ENCODE peak calls at places on chromosome 20, in ten cellular contexts. R, J, L, G, K, T, D, F, H and S are unnamed samples.
A peak's percentile ranks its signal among the peaks of the same experiment; 100 is the strongest.

GRCh38 chr20:15033269-15033668 is 695.9 kb upstream of the FLRT3 start:
- DNase-seq in T (no peak), D (no peak), H (no peak), L (no peak), F (no peak), G (no peak), K (no peak), R (no peak), J (no peak), S (no peak)

GRCh38 chr20:50019466-50020256 is 36.9 kb downstream of the SNAI1 start:
- DNase-seq in T (no peak), F (peak; percentile 46), H (peak; percentile 86), L (no peak), D (no peak), K (peak; percentile 63), J (no peak), R (no peak), G (peak; percentile 32), S (no peak)

GRCh38 chr20:58880441-58880840 is 27.9 kb downstream of the GNAS start:
- DNase-seq in R (no peak), G (no peak), J (no peak), L (no peak), H (no peak), T (no peak), D (no peak), F (no peak), K (no peak), S (no peak)

GRCh38 chr20:49501917-49502316 is 19.4 kb upstream of the KCNB1 start:
- DNase-seq in K (no peak), L (no peak), F (no peak), R (no peak), H (peak; percentile 37), T (no peak), G (no peak), D (peak; percentile 57), J (peak; percentile 54), S (no peak)

GRCh38 chr20:57323034-57323433 is 6.6 kb upstream of the SPO11 start:
- DNase-seq in D (no peak), L (no peak), H (peak; percentile 37), G (no peak), J (peak; percentile 37), F (no peak), T (peak; percentile 28), R (peak; percentile 58), K (no peak), S (peak; percentile 83)

GRCh38 chr20:49312661-49313060 is 34.8 kb upstream of the ZNFX1 start:
- DNase-seq in J (no peak), T (no peak), G (no peak), R (no peak), F (no peak), H (no peak), K (no peak), D (no peak), L (no peak), S (no peak)

GRCh38 chr20:44802702-44803101 is 7.6 kb downstream of the RIMS4 start:
- DNase-seq in F (no peak), K (no peak), R (no peak), L (no peak), T (no peak), D (no peak), H (no peak), G (no peak), J (no peak), S (no peak)

GRCh38 chr20:58446938-58447265 is 57.9 kb downstream of the VAPB start:
- DNase-seq in D (no peak), J (no peak), R (no peak), K (no peak), H (no peak), F (no peak), G (no peak), L (no peak), T (no peak), S (no peak)

GRCh38 chr20:47607208-47607613 is 105.5 kb downstream of the NCOA3 start:
- DNase-seq in T (no peak), J (peak; percentile 51), R (no peak), D (no peak), H (peak; percentile 46), G (no peak), F (no peak), L (no peak), K (no peak), S (no peak)

GRCh38 chr20:64232794-64233193 is 22.8 kb upstream of the PCMTD2 start:
- DNase-seq in G (no peak), F (peak; percentile 52), R (no peak), J (no peak), K (no peak), T (no peak), D (no peak), L (peak; percentile 38), H (peak; percentile 20), S (no peak)

GRCh38 chr20:4071177-4071723 is 55.9 kb upstream of the RNF24 start:
- DNase-seq in J (no peak), L (no peak), H (no peak), T (no peak), F (no peak), D (no peak), R (no peak), G (no peak), K (no peak), S (no peak)

GRCh38 chr20:38260378-38261053 is at the start of gene KIAA1755:
- DNase-seq in L (no peak), F (peak; percentile 64), R (peak; percentile 59), T (no peak), G (peak; percentile 40), H (no peak), J (peak; percentile 36), K (peak; percentile 63), D (peak; percentile 37), S (peak; percentile 42)

GRCh38 chr20:44075950-44076232 is 111.1 kb downstream of the JPH2 start:
- DNase-seq in H (no peak), L (no peak), J (no peak), F (no peak), G (no peak), T (no peak), D (no peak), R (no peak), K (no peak), S (no peak)

GRCh38 chr20:22590662-22591061 is 6.3 kb upstream of the FOXA2 start:
- DNase-seq in J (no peak), T (no peak), H (no peak), F (no peak), R (no peak), L (no peak), D (no peak), K (no peak), G (no peak), S (no peak)
- H3K27me3 ChIP-seq in J (peaks cover 99% of the 10 kb centered on the region), T (no peaks in the 10 kb centered on the region), H (peaks cover 58% of the 10 kb centered on the region), F (peaks cover 99% of the 10 kb centered on the region), R (peaks cover 22% of the 10 kb centered on the region), L (peaks cover 43% of the 10 kb centered on the region), D (peaks cover 5% of the 10 kb centered on the region), K (peaks cover 97% of the 10 kb centered on the region), G (peaks cover 85% of the 10 kb centered on the region), S (peaks cover 65% of the 10 kb centered on the region)

GRCh38 chr20:46344488-46345162 is 36.3 kb upstream of the CDH22 start:
- DNase-seq in G (no peak), F (no peak), L (no peak), D (no peak), K (no peak), T (no peak), J (no peak), H (no peak), R (no peak), S (no peak)

GRCh38 chr20:46342045-46342378 is 33.7 kb upstream of the CDH22 start:
- DNase-seq in R (no peak), F (no peak), L (no peak), G (no peak), K (no peak), T (no peak), H (no peak), J (no peak), D (no peak), S (no peak)

GRCh38 chr20:46341374-46342044 is 33.2 kb upstream of the CDH22 start:
- DNase-seq in J (no peak), F (no peak), R (no peak), L (no peak), K (no peak), H (no peak), D (no peak), G (no peak), T (no peak), S (no peak)

GRCh38 chr20:46342451-46343357 is 34.4 kb upstream of the CDH22 start:
- DNase-seq in K (no peak), R (no peak), L (no peak), F (no peak), D (no peak), J (no peak), T (no peak), G (no peak), H (no peak), S (no peak)

DNA sequence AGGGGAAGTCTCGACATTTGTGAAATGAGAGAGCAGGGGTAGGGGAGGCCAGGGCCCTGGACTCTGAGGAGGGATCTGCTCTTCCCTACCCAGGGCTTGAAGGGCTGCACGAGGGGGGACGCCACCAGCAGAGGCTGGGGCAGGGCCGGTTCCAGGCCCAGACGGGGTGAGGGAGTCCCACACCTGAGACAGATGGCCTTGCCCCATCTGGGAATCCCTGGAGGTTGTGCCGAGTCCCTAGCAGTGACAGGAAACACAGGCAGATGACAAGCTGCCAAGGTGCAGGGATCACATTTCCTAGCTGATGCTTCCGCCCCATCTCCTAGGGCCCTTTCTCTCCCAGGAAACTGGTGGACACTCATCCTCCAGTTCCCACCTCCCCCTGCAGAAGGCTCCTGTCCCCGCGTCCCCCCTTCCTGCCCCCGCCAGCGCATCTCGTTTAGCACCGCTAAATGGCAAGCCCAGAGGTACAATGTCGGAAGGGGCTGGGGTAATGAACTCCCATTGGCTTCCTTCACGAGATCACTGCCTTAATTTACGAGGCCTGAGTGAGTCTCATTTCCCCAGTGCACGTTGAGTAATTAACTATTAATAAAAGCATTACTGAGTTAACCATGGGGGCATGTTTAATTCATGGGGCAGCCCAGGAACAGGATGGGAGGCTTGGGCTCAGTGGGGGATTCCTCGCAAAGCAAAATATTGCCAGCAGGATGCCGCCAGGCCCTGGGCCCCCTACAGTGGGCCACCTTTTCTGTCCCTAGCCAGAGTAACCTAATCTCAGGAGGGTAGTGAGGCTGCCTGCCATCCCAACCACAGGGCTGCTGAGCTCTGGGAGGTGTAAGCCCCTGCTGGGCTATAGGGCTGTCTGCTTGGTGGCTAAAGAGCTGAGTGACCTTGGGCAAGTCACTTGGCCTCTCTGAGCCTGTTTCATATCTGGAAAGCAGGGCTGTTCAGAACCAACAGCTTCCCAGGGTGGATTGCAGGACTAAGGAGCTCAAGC is 35.4 kb upstream of the CDH22 start:
- DNase-seq in L (no peak), R (no peak), K (no peak), F (no peak), T (no peak), J (no peak), G (no peak), H (peak; percentile 25), D (no peak), S (peak; percentile 59)
- H3K27me3 ChIP-seq in L (peaks cover 23% of the 10 kb centered on the region), R (peaks cover 34% of the 10 kb centered on the region), K (peaks cover 55% of the 10 kb centered on the region), F (peaks cover 50% of the 10 kb centered on the region), T (peaks cover 54% of the 10 kb centered on the region), J (no peaks in the 10 kb centered on the region), G (peaks cover 43% of the 10 kb centered on the region), H (peaks cover 39% of the 10 kb centered on the region), D (peaks cover 10% of the 10 kb centered on the region), S (no peaks in the 10 kb centered on the region)

GRCh38 chr20:42700423-42700822 is 489.3 kb downstream of the PTPRT start:
- DNase-seq in T (no peak), J (no peak), F (no peak), G (no peak), H (no peak), L (no peak), D (no peak), R (no peak), K (no peak), S (no peak)
- H3K27me3 ChIP-seq in T (no peaks in the 10 kb centered on the region), J (no peaks in the 10 kb centered on the region), F (no peaks in the 10 kb centered on the region), G (no peaks in the 10 kb centered on the region), H (no peaks in the 10 kb centered on the region), L (peaks cover 3% of the 10 kb centered on the region), D (no peaks in the 10 kb centered on the region), R (no peaks in the 10 kb centered on the region), K (no peaks in the 10 kb centered on the region), S (no peaks in the 10 kb centered on the region)

GRCh38 chr20:36319356-36320260 is 13.5 kb downstream of the DLGAP4 start:
- DNase-seq in J (no peak), K (no peak), H (no peak), G (no peak), F (no peak), T (no peak), R (no peak), D (no peak), L (no peak), S (no peak)
- H3K27me3 ChIP-seq in J (no peaks in the 10 kb centered on the region), K (no peaks in the 10 kb centered on the region), H (peaks cover 7% of the 10 kb centered on the region), G (peaks cover 3% of the 10 kb centered on the region), F (peaks cover 49% of the 10 kb centered on the region), T (no peaks in the 10 kb centered on the region), R (no peaks in the 10 kb centered on the region), D (no peaks in the 10 kb centered on the region), L (peaks cover 10% of the 10 kb centered on the region), S (no peaks in the 10 kb centered on the region)